ENCODE peak calls at places on chromosomes 12 and 14, in nine cellular contexts. Q, M, I, L, N, X, A, B and D are unnamed samples.

GRCh38 chr12:64099430-64099829 is 122.7 kb downstream of the KICS2 start:
- DNase-seq in Q (no peak), M (peak; percentile 98), I (peak; percentile 20), L (peak; percentile 97), N (peak; percentile 35), X (peak; percentile 55), A (peak; percentile 95), B (peak; percentile 94), D (no peak)

GRCh38 chr12:113194971-113195391 is 9.5 kb downstream of the RITA1 start:
- DNase-seq in Q (no peak), M (peak; percentile 78), I (no peak), L (peak; percentile 74), N (no peak), X (no peak), A (peak; percentile 82), B (peak; percentile 58), D (no peak)

GRCh38 chr12:100871335-100871734 is 76.8 kb downstream of the ANO4 start:
- DNase-seq in Q (no peak), M (no peak), I (no peak), L (no peak), N (no peak), X (no peak), A (no peak), B (no peak), D (no peak)

GRCh38 chr12:39807043-39807442 is 187.4 kb upstream of the ABCD2 start:
- DNase-seq in Q (no peak), M (no peak), I (no peak), L (peak; percentile 30), N (peak; percentile 63), X (no peak), A (no peak), B (no peak), D (no peak)

GRCh38 chr12:77833329-77833728 is 2.6 kb downstream of the NAV3 start:
- DNase-seq in Q (no peak), M (no peak), I (no peak), L (no peak), N (no peak), X (no peak), A (no peak), B (no peak), D (no peak)

GRCh38 chr14:100234511-100234910 is 4.4 kb upstream of the YY1 start:
- DNase-seq in Q (no peak), M (no peak), I (no peak), L (no peak), N (no peak), X (no peak), A (no peak), B (no peak), D (no peak)

GRCh38 chr12:27940756-27941402 is 31.7 kb downstream of the PTHLH start:
- DNase-seq in Q (no peak), M (peak; percentile 56), I (peak; percentile 69), L (peak; percentile 83), N (peak; percentile 87), X (peak; percentile 85), A (peak; percentile 83), B (peak; percentile 74), D (peak; percentile 81)

GRCh38 chr14:62015945-62016344 is 253.7 kb downstream of the SNAPC1 start:
- DNase-seq in Q (no peak), M (no peak), I (no peak), L (peak; percentile 15), N (no peak), X (peak; percentile 20), A (peak; percentile 53), B (no peak), D (no peak)

GRCh38 chr12:5088586-5089264 is 45.0 kb downstream of the KCNA5 start:
- DNase-seq in Q (no peak), M (peak; percentile 72), I (no peak), L (peak; percentile 25), N (peak; percentile 64), X (no peak), A (peak; percentile 78), B (no peak), D (peak; percentile 12)

GRCh38 chr12:129294868-129295267 is 441.6 kb downstream of the GLT1D1 start:
- DNase-seq in Q (no peak), M (no peak), I (no peak), L (no peak), N (no peak), X (no peak), A (no peak), B (no peak), D (no peak)

GRCh38 chr14:77299776-77300175 is 20.9 kb downstream of the POMT2 start:
- DNase-seq in Q (no peak), M (no peak), I (no peak), L (no peak), N (no peak), X (no peak), A (no peak), B (no peak), D (no peak)

GRCh38 chr14:38238881-38239280 is 17.0 kb downstream of the CLEC14A start:
- DNase-seq in Q (no peak), M (no peak), I (no peak), L (peak; percentile 22), N (no peak), X (no peak), A (no peak), B (no peak), D (no peak)

GRCh38 chr14:54086780-54087179 is 130.2 kb upstream of the BMP4 start:
- DNase-seq in Q (no peak), M (peak; percentile 46), I (no peak), L (no peak), N (no peak), X (no peak), A (no peak), B (no peak), D (no peak)

GRCh38 chr12:101927999-101928398 is 50.6 kb downstream of the DRAM1 start:
- DNase-seq in Q (no peak), M (no peak), I (no peak), L (no peak), N (no peak), X (no peak), A (no peak), B (no peak), D (no peak)

GRCh38 chr14:81252278-81252677 is 31.5 kb upstream of the GTF2A1 start:
- DNase-seq in Q (no peak), M (no peak), I (no peak), L (no peak), N (no peak), X (no peak), A (no peak), B (no peak), D (no peak)
- TF ChIP-seq CTCF in Q (peak; percentile 28), M (no peak), I (no peak), L (no peak), N (no peak), X (no peak), A (no peak), B (no peak), D (no peak)

GRCh38 chr12:67391034-67391433 is 121.9 kb downstream of the CAND1 start:
- DNase-seq in Q (no peak), M (no peak), I (no peak), L (peak; percentile 15), N (no peak), X (no peak), A (no peak), B (no peak), D (no peak)

GRCh38 chr12:67386869-67387570 is 117.9 kb downstream of the CAND1 start:
- DNase-seq in Q (no peak), M (no peak), I (no peak), L (no peak), N (no peak), X (no peak), A (no peak), B (no peak), D (no peak)

GRCh38 chr12:67391656-67392055 is 122.5 kb downstream of the CAND1 start:
- DNase-seq in Q (no peak), M (no peak), I (no peak), L (no peak), N (no peak), X (no peak), A (no peak), B (no peak), D (no peak)

GRCh38 chr12:67388331-67389163 is 119.4 kb downstream of the CAND1 start:
- DNase-seq in Q (no peak), M (no peak), I (no peak), L (no peak), N (no peak), X (no peak), A (no peak), B (no peak), D (no peak)
- TF ChIP-seq CTCF in Q (peak; percentile 72), M (no peak), I (peak; percentile 32), L (peak; percentile 13), N (no peak), X (no peak), A (peak; percentile 10), B (peak; percentile 32), D (peak; percentile 16)

DNA sequence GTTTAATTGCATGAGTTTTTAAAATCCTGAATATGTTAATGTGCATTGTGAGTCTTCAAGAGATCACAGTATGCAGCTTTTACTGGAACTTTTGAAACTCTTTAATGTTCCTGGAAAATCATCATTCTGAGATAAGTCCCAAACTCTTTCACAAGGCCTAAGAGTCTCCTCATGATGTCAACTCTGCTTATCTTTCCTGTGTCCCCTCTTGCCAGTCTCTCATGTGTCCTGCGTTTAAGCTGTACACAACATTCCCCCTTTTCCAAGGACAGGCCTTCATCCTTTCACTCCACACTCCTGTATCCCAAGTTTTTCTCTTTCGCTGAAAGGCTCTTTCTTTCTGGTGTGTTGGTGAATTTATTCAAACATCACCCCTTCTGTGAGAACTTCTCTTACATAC is 380.1 kb downstream of the SOX5 start:
- DNase-seq in Q (no peak), M (no peak), I (no peak), L (no peak), N (no peak), X (no peak), A (no peak), B (no peak), D (no peak)
- TF ChIP-seq CTCF in Q (no peak), M (no peak), I (no peak), L (no peak), N (no peak), X (no peak), A (no peak), B (no peak), D (no peak)

DNA sequence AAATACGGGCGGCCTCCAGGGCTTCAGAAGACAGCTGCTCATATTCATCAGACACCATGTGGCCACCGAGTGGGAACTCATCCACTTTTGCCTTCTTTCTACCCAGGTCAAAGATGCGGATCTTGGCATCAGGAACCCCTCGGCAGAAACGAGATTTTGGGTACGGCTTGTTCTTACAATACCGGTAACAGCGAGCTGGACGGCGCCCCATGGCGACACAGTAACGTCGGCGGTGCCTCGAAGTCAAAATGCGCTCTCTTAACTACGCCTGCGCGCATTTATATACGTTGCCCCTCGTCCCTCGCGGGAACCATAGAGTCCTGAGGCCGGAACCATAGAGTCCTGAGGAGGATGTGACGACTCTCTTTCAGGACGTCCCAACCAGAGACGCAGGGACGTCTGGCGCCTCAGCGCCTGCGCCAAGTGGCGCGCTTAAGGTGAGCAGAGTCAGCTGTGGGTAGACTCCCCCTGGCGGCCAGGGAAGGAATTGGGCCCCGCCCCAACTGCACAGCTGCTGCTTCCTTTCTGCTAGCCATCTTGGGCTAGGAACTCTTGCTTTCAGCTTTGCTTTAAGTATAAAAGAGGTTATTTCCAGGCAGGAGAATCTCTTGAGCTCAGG is at the start of gene RPL10L:
- DNase-seq in Q (no peak), M (no peak), I (no peak), L (no peak), N (peak; percentile 23), X (no peak), A (no peak), B (no peak), D (no peak)
- TF ChIP-seq CTCF in Q (peak; percentile 55), M (no peak), I (no peak), L (no peak), N (no peak), X (no peak), A (no peak), B (no peak), D (no peak)

GRCh38 chr12:115398311-115398781 is 714.4 kb upstream of the TBX3 start:
- DNase-seq in Q (no peak), M (no peak), I (no peak), L (no peak), N (peak; percentile 85), X (no peak), A (no peak), B (no peak), D (no peak)
- TF ChIP-seq CTCF in Q (no peak), M (no peak), I (peak; percentile 33), L (no peak), N (peak; percentile 58), X (no peak), A (no peak), B (no peak), D (no peak)